ENCODE peak calls at places on chromosomes 2 and 18, in four cellular contexts. T, G, Q and U are unnamed samples.

GRCh38 chr2:192195548-192196418 is 1.1 kb upstream of the TMEFF2 start:
- DNase-seq in G (no peak), T (peak), Q (no peak), U (no peak)

GRCh38 chr2:191642541-191642940 is 35.4 kb upstream of the NABP1 start:
- DNase-seq in T (no peak), G (no peak), Q (no peak), U (no peak)

GRCh38 chr18:69759046-69759445 is 188.6 kb downstream of the CD226 start:
- DNase-seq in T (no peak), Q (no peak), G (no peak), U (no peak)

GRCh38 chr2:170467568-170468422 is 247.3 kb upstream of the SP5 start:
- DNase-seq in Q (no peak), G (no peak), T (no peak), U (no peak)

GRCh38 chr2:176999331-176999730 is 213.3 kb upstream of the HNRNPA3 start:
- DNase-seq in Q (no peak), T (no peak), G (no peak), U (no peak)

GRCh38 chr2:9481257-9481922 is 7.0 kb downstream of the IAH1 start:
- DNase-seq in Q (no peak), G (no peak), T (no peak), U (no peak)

GRCh38 chr2:108602422-108602821 is 68.2 kb downstream of the LIMS1 start:
- DNase-seq in Q (no peak), G (no peak), T (no peak), U (no peak)

GRCh38 chr18:23890589-23890988 is 124.0 kb upstream of the TTC39C start:
- DNase-seq in T (no peak), G (no peak), Q (no peak), U (no peak)

GRCh38 chr2:74685408-74685807 is 31.4 kb downstream of the SEMA4F start:
- DNase-seq in T (no peak), Q (no peak), G (no peak), U (no peak)

GRCh38 chr2:223959688-223960087 is 2.4 kb downstream of the MRPL44 start:
- DNase-seq in T (peak), G (peak), Q (peak), U (peak)

GRCh38 chr2:174059178-174059874 is 94.2 kb upstream of the SP3 start:
- DNase-seq in T (no peak), G (no peak), Q (no peak), U (no peak)

GRCh38 chr2:100953406-100954043 is 48.6 kb upstream of the RPL31 start:
- DNase-seq in T (no peak), Q (no peak), G (no peak), U (no peak)

GRCh38 chr2:45212953-45213635 is 203.8 kb upstream of the SIX2 start:
- DNase-seq in G (no peak), T (no peak), Q (no peak), U (no peak)

GRCh38 chr2:95275601-95276243 is 1.5 kb downstream of the PROM2 start:
- DNase-seq in Q (no peak), T (no peak), G (no peak), U (no peak)

GRCh38 chr18:46265190-46266156 is 161.3 kb downstream of the HAUS1 start:
- DNase-seq in Q (no peak), G (no peak), T (no peak), U (no peak)

GRCh38 chr2:60958800-60959199 is 58.7 kb upstream of the PEX13 start:
- DNase-seq in T (no peak), Q (no peak), G (no peak), U (no peak)

GRCh38 chr2:176079285-176079830 is 4.4 kb downstream of the EVX2 start:
- DNase-seq in Q (no peak), G (no peak), T (peak), U (no peak)

GRCh38 chr2:47237375-47238357 is 82.6 kb upstream of the STPG4 start:
- DNase-seq in Q (no peak), G (no peak), T (no peak), U (no peak)

GRCh38 chr2:25821225-25822056 is 56.8 kb downstream of the ASXL2 start:
- DNase-seq in Q (no peak), G (no peak), T (no peak), U (no peak)

GRCh38 chr2:235976516-235976915 is 191.7 kb downstream of the GBX2 start:
- DNase-seq in Q (no peak), G (no peak), T (no peak), U (peak)

GRCh38 chr2:183490930-183491329 is 366.7 kb downstream of the NUP35 start:
- DNase-seq in T (no peak), G (no peak), Q (peak), U (no peak)

GRCh38 chr2:168449419-168449818 is 6.7 kb upstream of the CERS6 start:
- DNase-seq in G (no peak), T (no peak), Q (no peak), U (no peak)

GRCh38 chr18:3931542-3932112 is 481.7 kb downstream of the TGIF1 start:
- DNase-seq in G (no peak), T (no peak), Q (no peak), U (no peak)

GRCh38 chr2:33617989-33618388 is 18.9 kb upstream of the FAM98A start:
- DNase-seq in T (no peak), G (no peak), Q (no peak), U (no peak)

GRCh38 chr2:86249176-86249842 is 50.1 kb downstream of the MRPL35 start:
- DNase-seq in G (no peak), T (peak), Q (peak), U (no peak)

GRCh38 chr2:48232351-48232750 is 297.6 kb upstream of the STON1 start:
- DNase-seq in Q (no peak), G (no peak), T (no peak), U (no peak)

GRCh38 chr18:79197531-79197930 is 128.3 kb downstream of the ATP9B start:
- DNase-seq in Q (no peak), T (no peak), G (no peak), U (no peak)

GRCh38 chr2:3827673-3828575 is 124.5 kb downstream of the DCDC2C start:
- DNase-seq in Q (peak), G (no peak), T (peak), U (no peak)

GRCh38 chr18:23209796-23210195 is 74.5 kb downstream of the CABLES1 start:
- DNase-seq in G (no peak), T (no peak), Q (no peak), U (no peak)

GRCh38 chr2:126793885-126794613 is 104.6 kb upstream of the TEX51 start:
- DNase-seq in Q (no peak), G (no peak), T (peak), U (peak)

GRCh38 chr2:100218552-100218951 is 76.2 kb upstream of the AFF3 start:
- DNase-seq in G (no peak), Q (no peak), T (no peak), U (no peak)

GRCh38 chr2:99238599-99238998 is 16.9 kb downstream of the LYG2 start:
- DNase-seq in G (no peak), Q (no peak), T (no peak), U (no peak)

GRCh38 chr2:170255971-170256370 is 78.0 kb downstream of the MYO3B start:
- DNase-seq in Q (no peak), T (no peak), G (no peak), U (no peak)

GRCh38 chr2:160091381-160091780 is 29.0 kb upstream of the PLA2R1 start:
- DNase-seq in T (no peak), Q (no peak), G (no peak), U (no peak)

GRCh38 chr2:10566021-10566420 is 117.9 kb upstream of the ODC1 start:
- DNase-seq in G (no peak), Q (no peak), T (no peak), U (peak)

GRCh38 chr2:239479471-239479870 is 78.7 kb upstream of the HDAC4 start:
- DNase-seq in Q (no peak), T (no peak), G (no peak), U (no peak)

GRCh38 chr2:201931955-201932354 is 101.7 kb upstream of the FZD7 start:
- DNase-seq in Q (no peak), T (peak), G (no peak), U (no peak)